ENCODE peak calls at places on chromosomes 1 and 21, in four cellular contexts. P is amygdala; H is left lung; X is stimulated activated CD8-positive, alpha-beta memory T cell treated with anti-CD3 and anti-CD28 coated beads, Interleukin-2, amount 100 ng/mL, for 1 hour. J is an unnamed sample.

GRCh38 chr21:31623664-31624063 is 35.8 kb upstream of the SOD1 start:
- DNase-seq in H (no peak), X (no peak), P (no peak), J (no peak)

GRCh38 chr1:204692320-204692851 is 6.8 kb upstream of the LRRN2 start:
- DNase-seq in H (no peak), P (no peak), X (no peak), J (no peak)

GRCh38 chr21:32413697-32414578 is 1.4 kb downstream of the EVA1C start:
- DNase-seq in P (no peak), X (no peak), H (no peak), J (no peak)

GRCh38 chr1:12717301-12717838 is 1.5 kb downstream of the AADACL3 start:
- DNase-seq in P (no peak), X (no peak), H (no peak), J (no peak)

GRCh38 chr1:35441926-35442579 is 115.2 kb downstream of the KIAA0319L start:
- DNase-seq in H (no peak), P (no peak), X (no peak), J (no peak)

GRCh38 chr1:119954476-119955422 is 58.4 kb upstream of the ADAM30 start:
- DNase-seq in P (no peak), H (no peak), X (no peak), J (no peak)

GRCh38 chr1:2786329-2787162 is 14.9 kb downstream of the TTC34 start:
- DNase-seq in X (peak; percentile 59), P (peak; percentile 41), H (peak; percentile 90), J (peak; percentile 48)

GRCh38 chr1:221309711-221310110 is 430.5 kb downstream of the HLX start:
- DNase-seq in X (no peak), P (no peak), H (no peak), J (no peak)

GRCh38 chr1:164794310-164794709 is 235.3 kb downstream of the PBX1 start:
- DNase-seq in H (no peak), P (no peak), X (no peak), J (no peak)

GRCh38 chr1:220189750-220190347 is 82.4 kb downstream of the RAB3GAP2 start:
- DNase-seq in H (no peak), X (no peak), P (no peak), J (no peak)

GRCh38 chr1:184096005-184096404 is 44.5 kb downstream of the TSEN15 start:
- DNase-seq in X (no peak), H (no peak), P (no peak), J (no peak)